ENCODE peak calls at places on chromosomes 12 and 14, in six cellular contexts. E is H54, S is A549, U is adrenal gland, T is prostate gland, O is IMR-90. F is an unnamed sample.

GRCh38 chr14:105021656-105022275 is 883 bp upstream of the CDCA4 start:
- DNase-seq in E (no peak), S (peak; percentile 84), U (peak; percentile 41), T (no peak), O (peak; percentile 44), F (no peak)

GRCh38 chr14:28098863-28099262 is 667.7 kb upstream of the FOXG1 start:
- DNase-seq in E (no peak), S (no peak), U (no peak), T (no peak), O (no peak), F (no peak)

GRCh38 chr12:89173096-89173495 is 179.2 kb downstream of the DUSP6 start:
- DNase-seq in E (no peak), S (no peak), U (no peak), T (no peak), O (no peak), F (no peak)

GRCh38 chr12:55647027-55647426 is 10.3 kb downstream of the OR10P1 start:
- DNase-seq in E (no peak), S (no peak), U (no peak), T (no peak), O (no peak), F (peak; percentile 29)

GRCh38 chr12:121391619-121392324 is 8.1 kb upstream of the RNF34 start:
- DNase-seq in E (no peak), S (no peak), U (peak; percentile 36), T (no peak), O (peak; percentile 61), F (no peak)

GRCh38 chr14:91237219-91237618 is 7.3 kb downstream of the GPR68 start:
- DNase-seq in E (peak; percentile 82), S (no peak), U (no peak), T (no peak), O (peak; percentile 81), F (no peak)

GRCh38 chr12:82357845-82358199 is 365 bp downstream of the CCDC59 start:
- DNase-seq in E (no peak), S (peak; percentile 11), U (no peak), T (no peak), O (no peak), F (no peak)

GRCh38 chr14:98952595-98953325 is 319.2 kb downstream of the BCL11B start:
- DNase-seq in E (peak; percentile 58), S (peak; percentile 52), U (peak; percentile 85), T (no peak), O (no peak), F (no peak)

GRCh38 chr14:38880643-38881567 is 222.1 kb downstream of the SEC23A start:
- DNase-seq in E (no peak), S (no peak), U (no peak), T (no peak), O (no peak), F (no peak)

GRCh38 chr12:15268927-15269552 is 47.8 kb upstream of the RERG start:
- DNase-seq in E (peak; percentile 18), S (peak; percentile 82), U (peak; percentile 45), T (peak; percentile 38), O (peak; percentile 58), F (peak; percentile 48)

GRCh38 chr12:119176267-119177055 is 2.3 kb upstream of the HSPB8 start:
- DNase-seq in E (peak; percentile 76), S (peak; percentile 78), U (peak; percentile 46), T (peak; percentile 83), O (peak; percentile 95), F (peak; percentile 64)

GRCh38 chr14:31934767-31935266 is 142.3 kb upstream of the ARHGAP5 start:
- DNase-seq in E (no peak), S (peak; percentile 87), U (peak; percentile 50), T (no peak), O (peak; percentile 41), F (no peak)

GRCh38 chr14:32472512-32473472 is 143.7 kb downstream of the AKAP6 start:
- DNase-seq in E (no peak), S (peak; percentile 6), U (no peak), T (no peak), O (peak; percentile 81), F (no peak)

GRCh38 chr12:66836623-66837310 is 157.9 kb upstream of the GRIP1 start:
- DNase-seq in E (no peak), S (no peak), U (no peak), T (no peak), O (no peak), F (no peak)

GRCh38 chr14:53619625-53620324 is 336.9 kb downstream of the BMP4 start:
- DNase-seq in E (no peak), S (no peak), U (no peak), T (no peak), O (peak; percentile 64), F (no peak)

GRCh38 chr12:87687362-87687761 is 341.8 kb downstream of the C12orf50 start:
- DNase-seq in E (no peak), S (peak; percentile 50), U (peak; percentile 22), T (no peak), O (peak; percentile 60), F (peak; percentile 28)

GRCh38 chr12:9334026-9334692 is 126.0 kb upstream of the PZP start:
- DNase-seq in E (no peak), S (no peak), U (no peak), T (no peak), O (peak; percentile 24), F (no peak)

GRCh38 chr12:49200882-49201594 is 12.2 kb upstream of the TUBA1A start:
- DNase-seq in E (no peak), S (peak; percentile 84), U (peak; percentile 36), T (peak; percentile 44), O (peak; percentile 89), F (no peak)

GRCh38 chr12:93050026-93050747 is 121.1 kb upstream of the EEA1 start:
- DNase-seq in E (no peak), S (no peak), U (no peak), T (no peak), O (peak; percentile 63), F (no peak)

GRCh38 chr12:11085419-11085818 is 6.7 kb downstream of the TAS2R43 start:
- DNase-seq in E (no peak), S (no peak), U (peak; percentile 30), T (no peak), O (no peak), F (no peak)

GRCh38 chr12:97283297-97283696 is 179.3 kb upstream of the RMST start:
- DNase-seq in E (no peak), S (no peak), U (no peak), T (no peak), O (no peak), F (no peak)

DNA sequence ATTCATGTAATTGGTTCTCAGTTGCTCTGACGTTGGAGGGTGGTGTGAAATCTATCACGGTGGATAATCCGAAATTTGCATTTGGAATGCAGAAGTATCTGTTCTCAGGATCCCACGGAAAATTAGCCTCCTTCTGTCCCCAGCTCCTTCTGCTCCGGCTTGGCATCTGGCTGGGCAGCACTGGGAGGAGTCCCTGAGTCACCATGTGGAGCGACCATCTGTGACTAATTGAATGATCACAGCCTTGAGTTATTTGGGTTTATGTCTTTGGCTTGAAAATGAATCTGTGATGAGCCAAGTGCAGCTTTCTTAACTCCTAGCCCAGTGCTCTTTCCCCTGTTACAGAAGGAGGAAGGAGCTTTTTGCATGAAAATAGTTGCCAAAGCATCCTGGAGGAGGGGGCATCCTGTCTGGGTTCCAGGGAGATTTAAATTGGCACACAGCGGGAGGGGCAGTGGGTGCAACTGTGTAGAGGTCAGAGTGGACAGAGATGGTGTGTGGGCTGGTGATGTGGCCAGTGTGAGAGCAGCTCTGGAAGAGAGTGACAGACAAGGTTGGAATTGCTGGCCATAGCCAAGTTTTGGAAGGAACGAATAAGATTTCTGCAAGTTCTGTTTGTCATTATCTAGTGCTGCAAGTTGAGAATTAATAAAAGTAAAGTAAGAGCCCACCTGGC is 74.3 kb downstream of the SLC24A4 start:
- DNase-seq in E (peak; percentile 89), S (peak; percentile 28), U (peak; percentile 25), T (no peak), O (peak; percentile 62), F (no peak)
- TF ChIP-seq POLR2A in E (no peak), S (no peak), U (no peak), T (no peak), O (no peak), F (no peak)

DNA sequence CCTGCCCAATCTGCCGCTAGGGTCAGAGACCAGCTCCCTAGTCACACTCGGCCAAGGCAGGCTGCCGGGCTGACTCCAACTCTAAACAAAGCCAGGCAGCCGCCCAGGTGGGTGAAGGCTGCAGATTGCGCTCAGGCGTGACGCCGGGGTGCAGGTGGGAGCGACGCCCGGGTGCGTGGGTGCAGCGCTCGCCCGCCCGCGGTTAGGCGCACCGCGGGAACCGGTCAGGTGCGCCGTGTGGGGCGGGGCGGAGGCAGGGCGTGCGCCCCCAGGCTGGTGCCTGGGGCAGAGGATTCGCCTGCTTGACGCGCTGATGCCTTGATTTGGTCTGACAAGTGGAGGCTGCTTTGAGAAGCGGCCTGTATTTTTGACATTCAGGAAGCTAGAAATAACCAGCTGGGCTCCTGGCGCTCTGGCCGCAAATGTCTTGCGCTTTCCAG is 126.7 kb upstream of the HIF1A start:
- DNase-seq in E (no peak), S (no peak), U (no peak), T (no peak), O (no peak), F (peak; percentile 80)
- TF ChIP-seq POLR2A in E (no peak), S (no peak), U (no peak), T (no peak), O (no peak), F (peak; percentile 40)

GRCh38 chr14:100109594-100109955 is 44.4 kb downstream of the EVL start:
- DNase-seq in E (no peak), S (no peak), U (no peak), T (no peak), O (no peak), F (no peak)
- TF ChIP-seq POLR2A in E (no peak), S (no peak), U (no peak), T (no peak), O (no peak), F (no peak)

GRCh38 chr14:103057028-103057371 is 349 bp downstream of the CDC42BPB start:
- DNase-seq in E (peak; percentile 45), S (no peak), U (no peak), T (no peak), O (no peak), F (peak; percentile 45)

GRCh38 chr14:103055693-103056092 is 1.7 kb downstream of the CDC42BPB start:
- DNase-seq in E (no peak), S (no peak), U (no peak), T (no peak), O (peak; percentile 10), F (no peak)

GRCh38 chr14:103056322-103057027 is 874 bp downstream of the CDC42BPB start:
- DNase-seq in E (peak; percentile 75), S (peak; percentile 73), U (peak; percentile 71), T (no peak), O (peak; percentile 55), F (peak; percentile 82)

GRCh38 chr14:103058209-103059055 is 1.1 kb upstream of the CDC42BPB start:
- DNase-seq in E (no peak), S (no peak), U (no peak), T (no peak), O (peak; percentile 8), F (no peak)

DNA sequence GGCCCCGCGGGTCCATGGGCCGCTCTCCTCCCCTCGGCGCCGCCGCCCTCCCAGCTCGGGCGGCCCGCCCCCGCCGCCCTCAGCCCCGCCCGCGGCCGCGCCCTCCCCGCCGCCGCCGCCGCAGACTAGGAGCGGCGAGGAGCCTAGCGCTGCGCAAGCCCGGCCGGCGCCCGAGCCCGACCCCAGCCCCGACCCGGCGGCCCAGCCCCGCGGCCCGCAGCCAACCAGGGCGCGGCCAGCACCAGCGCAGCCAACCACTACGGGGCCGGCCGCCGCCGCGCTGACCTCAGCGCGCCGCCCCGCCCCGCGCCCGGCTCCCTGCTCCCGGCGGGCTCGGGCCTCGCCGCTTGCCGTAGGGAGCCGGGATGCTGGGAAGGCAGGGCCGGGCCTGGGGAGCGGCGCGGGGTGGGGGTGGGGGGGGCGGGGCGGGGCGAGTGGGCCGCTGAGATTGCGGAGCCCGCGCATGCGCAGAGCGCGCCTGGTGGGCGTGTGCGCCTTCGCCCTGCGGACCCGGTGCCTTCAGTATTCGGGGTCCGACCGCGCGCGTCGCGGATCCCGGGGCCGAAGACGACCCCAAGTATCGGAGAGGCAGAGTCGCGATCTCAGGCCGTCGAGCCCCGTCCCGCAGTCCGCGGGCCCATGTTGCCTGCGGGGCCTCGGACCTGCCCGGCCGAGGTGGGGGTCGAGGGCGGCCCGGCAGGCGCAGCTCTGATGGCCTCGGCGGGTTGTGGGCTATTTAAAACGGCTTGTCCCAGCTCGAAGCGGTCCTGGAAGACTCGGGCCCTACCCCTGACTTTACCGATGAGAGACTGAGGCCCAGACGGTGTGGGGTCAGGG is at the start of gene CDC42BPB:
- DNase-seq in E (peak; percentile 94), S (peak; percentile 92), U (peak; percentile 91), T (peak; percentile 87), O (peak; percentile 90), F (peak; percentile 94)
- TF ChIP-seq POLR2A in E (peak; percentile 48), S (peak; percentile 68), U (peak; percentile 54), T (peak; percentile 66), O (no peak), F (peak; percentile 6)

F was measured in right lobe of liver.